ENCODE peak calls at places on chromosomes 4 and X, in ten cellular contexts. M, J, E, U, N, R, T, W, S and K are unnamed samples. For H3K4me1, the result is how much of the 10 kb centered on the place peaks cover.

GRCh38 chr4:107167051-107167450 is 130.9 kb upstream of the DKK2 start:
- DNase-seq in M (no peak), J (no peak), E (no peak), U (no peak), N (no peak), R (no peak), T (no peak), W (no peak), S (no peak), K (no peak)

GRCh38 chr4:37719021-37719420 is 32.8 kb upstream of the RELL1 start:
- DNase-seq in M (no peak), J (no peak), E (no peak), U (no peak), N (no peak), R (peak), T (no peak), W (no peak), S (no peak), K (no peak)

GRCh38 chrX:110733166-110733565 is 62.5 kb downstream of the CHRDL1 start:
- DNase-seq in M (no peak), J (no peak), E (no peak), U (no peak), N (peak), R (peak), T (no peak), W (no peak), S (no peak), K (no peak)

GRCh38 chrX:107714196-107714811 is 61.3 kb downstream of the TSC22D3 start:
- DNase-seq in M (no peak), J (peak), E (no peak), U (peak), N (no peak), R (no peak), T (no peak), W (no peak), S (no peak), K (no peak)

GRCh38 chr4:145132521-145133098 is 34.5 kb downstream of the ABCE1 start:
- DNase-seq in M (peak), J (peak), E (no peak), U (no peak), N (peak), R (peak), T (no peak), W (no peak), S (no peak), K (no peak)

GRCh38 chrX:37420179-37420578 is 71.0 kb downstream of the PRRG1 start:
- DNase-seq in M (no peak), J (no peak), E (no peak), U (no peak), N (no peak), R (no peak), T (no peak), W (no peak), S (no peak), K (no peak)

GRCh38 chr4:909821-910220 is 22.3 kb downstream of the GAK start:
- DNase-seq in M (no peak), J (no peak), E (no peak), U (no peak), N (no peak), R (no peak), T (no peak), W (no peak), S (peak), K (peak)

GRCh38 chrX:111519215-111519614 is 7.8 kb downstream of the SERTM2 start:
- DNase-seq in M (no peak), J (peak), E (no peak), U (peak), N (no peak), R (peak), T (no peak), W (no peak), S (no peak), K (no peak)

GRCh38 chrX:119028733-119029110 is 44.1 kb upstream of the CT47C1 start:
- DNase-seq in M (no peak), J (peak), E (no peak), U (no peak), N (no peak), R (no peak), T (no peak), W (no peak), S (no peak), K (no peak)

GRCh38 chr4:110270492-110271197 is 72.2 kb upstream of the ELOVL6 start:
- DNase-seq in M (no peak), J (peak), E (no peak), U (no peak), N (no peak), R (peak), T (no peak), W (no peak), S (no peak), K (no peak)

GRCh38 chr4:110663738-110664444 is 41.0 kb upstream of the PITX2 start:
- DNase-seq in M (no peak), J (peak), E (no peak), U (no peak), N (no peak), R (peak), T (no peak), W (no peak), S (no peak), K (no peak)

GRCh38 chr4:79686976-79687375 is 278.9 kb upstream of the GK2 start:
- DNase-seq in M (no peak), J (no peak), E (no peak), U (no peak), N (no peak), R (no peak), T (no peak), W (no peak), S (no peak), K (no peak)

GRCh38 chr4:128517739-128518510 is 230.3 kb upstream of the PGRMC2 start:
- DNase-seq in M (peak), J (peak), E (no peak), U (peak), N (peak), R (peak), T (peak), W (peak), S (no peak), K (peak)

GRCh38 chr4:62209757-62210156 is 1009.6 kb downstream of the ADGRL3 start:
- DNase-seq in M (no peak), J (no peak), E (no peak), U (no peak), N (no peak), R (no peak), T (no peak), W (no peak), S (no peak), K (no peak)

GRCh38 chr4:8334786-8335460 is 65.4 kb downstream of the HTRA3 start:
- DNase-seq in M (no peak), J (no peak), E (no peak), U (peak), N (peak), R (no peak), T (no peak), W (no peak), S (no peak), K (peak)

GRCh38 chrX:20361081-20361889 is 94.6 kb upstream of the RPS6KA3 start:
- DNase-seq in M (no peak), J (peak), E (no peak), U (no peak), N (peak), R (peak), T (no peak), W (peak), S (no peak), K (no peak)

GRCh38 chrX:132393090-132393884 is 95.6 kb downstream of the MBNL3 start:
- DNase-seq in M (no peak), J (no peak), E (no peak), U (no peak), N (no peak), R (no peak), T (no peak), W (no peak), S (no peak), K (no peak)

GRCh38 chrX:101415180-101416130 is 7.4 kb downstream of the HNRNPH2 start:
- DNase-seq in M (peak), J (peak), E (no peak), U (no peak), N (peak), R (peak), T (peak), W (peak), S (no peak), K (no peak)

GRCh38 chr4:57037982-57038604 is 59.4 kb downstream of the POLR2B start:
- DNase-seq in M (peak), J (peak), E (no peak), U (peak), N (peak), R (no peak), T (peak), W (peak), S (peak), K (no peak)

GRCh38 chr4:10083861-10084641 is 32.5 kb downstream of the WDR1 start:
- DNase-seq in M (no peak), J (no peak), E (no peak), U (peak), N (no peak), R (no peak), T (no peak), W (no peak), S (peak), K (peak)

GRCh38 chr4:148443550-148444295 is 1.5 kb upstream of the NR3C2 start:
- DNase-seq in M (peak), J (no peak), E (no peak), U (peak), N (peak), R (peak), T (no peak), W (no peak), S (peak), K (no peak)

GRCh38 chr4:10006604-10007435 is 14.5 kb downstream of the SLC2A9 start:
- DNase-seq in M (no peak), J (peak), E (no peak), U (peak), N (peak), R (peak), T (no peak), W (peak), S (peak), K (peak)

GRCh38 chr4:90419124-90419711 is 292.0 kb downstream of the CCSER1 start:
- DNase-seq in M (no peak), J (peak), E (no peak), U (no peak), N (no peak), R (peak), T (no peak), W (no peak), S (no peak), K (no peak)

GRCh38 chr4:85932371-85933305 is 427.2 kb downstream of the MAPK10 start:
- DNase-seq in M (peak), J (peak), E (no peak), U (no peak), N (no peak), R (peak), T (no peak), W (peak), S (no peak), K (no peak)

GRCh38 chrX:72105436-72105835 is 26.3 kb downstream of the RTL5 start:
- DNase-seq in M (no peak), J (no peak), E (no peak), U (no peak), N (no peak), R (no peak), T (no peak), W (no peak), S (no peak), K (no peak)

GRCh38 chr4:106201373-106201772 is 114.6 kb downstream of the TBCK start:
- DNase-seq in M (no peak), J (peak), E (no peak), U (no peak), N (no peak), R (peak), T (no peak), W (no peak), S (no peak), K (no peak)

GRCh38 chr4:19924761-19925160 is 326.9 kb upstream of the SLIT2 start:
- DNase-seq in M (no peak), J (peak), E (no peak), U (no peak), N (no peak), R (peak), T (no peak), W (no peak), S (no peak), K (no peak)

GRCh38 chr4:120801171-120801758 is 121.3 kb downstream of the PRDM5 start:
- DNase-seq in M (peak), J (peak), E (no peak), U (no peak), N (no peak), R (peak), T (no peak), W (no peak), S (no peak), K (no peak)

GRCh38 chr4:8112036-8112576 is 46.5 kb downstream of the ABLIM2 start:
- DNase-seq in M (no peak), J (no peak), E (no peak), U (no peak), N (no peak), R (no peak), T (no peak), W (no peak), S (no peak), K (no peak)

GRCh38 chr4:47287735-47288134 is 175.8 kb downstream of the COMMD8 start:
- DNase-seq in M (no peak), J (peak), E (no peak), U (no peak), N (no peak), R (peak), T (no peak), W (no peak), S (no peak), K (no peak)

GRCh38 chrX:109856974-109857373 is 123.9 kb upstream of the ACSL4 start:
- DNase-seq in M (no peak), J (peak), E (no peak), U (no peak), N (peak), R (peak), T (peak), W (no peak), S (no peak), K (no peak)

GRCh38 chrX:124030520-124030919 is 69.0 kb downstream of the STAG2 start:
- DNase-seq in M (no peak), J (no peak), E (no peak), U (no peak), N (no peak), R (no peak), T (no peak), W (no peak), S (no peak), K (no peak)

GRCh38 chr4:139301821-139302611 is at the start of gene NDUFC1:
- DNase-seq in M (peak), J (peak), E (no peak), U (peak), N (peak), R (peak), T (peak), W (peak), S (peak), K (peak)

GRCh38 chr4:139301143-139301820 is at the start of gene NAA15:
- DNase-seq in M (peak), J (peak), E (peak), U (peak), N (peak), R (peak), T (peak), W (peak), S (peak), K (peak)

GRCh38 chr4:139299536-139299935 is 1.8 kb upstream of the NAA15 start:
- DNase-seq in M (no peak), J (no peak), E (no peak), U (no peak), N (no peak), R (peak), T (no peak), W (no peak), S (no peak), K (no peak)

GRCh38 chr4:139300431-139301142 is 718 bp upstream of the NAA15 start:
- DNase-seq in M (no peak), J (peak), E (no peak), U (peak), N (peak), R (peak), T (no peak), W (no peak), S (no peak), K (no peak)

DNA sequence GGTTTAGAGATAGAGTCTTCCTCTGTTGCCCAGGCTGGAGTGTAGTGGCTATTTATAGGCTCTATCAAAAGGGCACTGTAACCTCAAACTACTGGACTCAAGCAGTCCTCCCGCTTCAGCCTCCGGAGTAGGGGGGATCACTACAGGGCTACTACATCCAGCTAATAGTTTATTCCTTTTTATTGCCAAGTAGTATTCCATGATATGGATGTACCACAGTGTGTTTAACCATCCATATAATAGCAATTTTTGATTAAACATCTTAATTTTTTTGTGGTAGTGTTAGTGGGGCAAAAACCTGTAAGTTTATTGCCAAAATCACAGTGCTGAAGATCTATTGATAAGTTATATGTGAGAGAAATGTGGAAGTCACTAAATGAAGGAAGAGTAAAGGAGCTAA is 2.6 kb upstream of the NDUFC1 start:
- DNase-seq in M (no peak), J (no peak), E (no peak), U (no peak), N (no peak), R (no peak), T (no peak), W (no peak), S (no peak), K (no peak)
- H3K4me3 ChIP-seq in M (no peak), J (no peak), E (no peak), U (no peak), N (no peak), R (no peak), T (no peak), W (no peak), S (no peak), K (no peak)

GRCh38 chr4:3438847-3439180 is 3.0 kb upstream of the HGFAC start:
- DNase-seq in M (no peak), J (no peak), E (no peak), U (no peak), N (no peak), R (no peak), T (no peak), W (no peak), S (peak), K (no peak)
- H3K4me1 ChIP-seq in M (under half), J (under half), E (under half), U (under half), N (under half), R (under half), T (under half), W (under half), S (under half), K (under half)

DNA sequence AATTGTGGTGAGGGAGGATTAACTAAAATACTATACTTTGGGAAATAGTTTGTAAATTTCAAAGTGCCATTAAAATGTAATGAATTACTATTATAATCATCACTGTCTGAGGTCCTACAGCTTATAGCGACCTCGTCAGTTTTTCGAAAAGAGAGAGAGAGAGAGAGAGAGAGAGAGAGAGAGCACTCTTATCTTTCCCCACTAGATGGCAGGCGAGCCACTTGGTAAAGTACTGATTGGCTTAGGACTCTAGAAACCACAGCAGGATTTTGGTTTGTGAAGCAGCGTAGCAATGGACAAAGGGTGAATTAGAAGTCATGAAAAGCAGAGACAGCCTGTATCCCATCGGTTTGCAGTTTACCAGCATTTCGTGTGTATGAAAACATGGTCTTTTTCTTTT is 52.5 kb downstream of the LINC00632 start:
- DNase-seq in M (peak), J (peak), E (no peak), U (peak), N (peak), R (peak), T (peak), W (peak), S (no peak), K (no peak)
- TF ChIP-seq CTCF in M (peak), J (peak), E (peak), U (peak), N (peak), R (peak), T (peak), W (peak), S (no peak), K (peak)

DNA sequence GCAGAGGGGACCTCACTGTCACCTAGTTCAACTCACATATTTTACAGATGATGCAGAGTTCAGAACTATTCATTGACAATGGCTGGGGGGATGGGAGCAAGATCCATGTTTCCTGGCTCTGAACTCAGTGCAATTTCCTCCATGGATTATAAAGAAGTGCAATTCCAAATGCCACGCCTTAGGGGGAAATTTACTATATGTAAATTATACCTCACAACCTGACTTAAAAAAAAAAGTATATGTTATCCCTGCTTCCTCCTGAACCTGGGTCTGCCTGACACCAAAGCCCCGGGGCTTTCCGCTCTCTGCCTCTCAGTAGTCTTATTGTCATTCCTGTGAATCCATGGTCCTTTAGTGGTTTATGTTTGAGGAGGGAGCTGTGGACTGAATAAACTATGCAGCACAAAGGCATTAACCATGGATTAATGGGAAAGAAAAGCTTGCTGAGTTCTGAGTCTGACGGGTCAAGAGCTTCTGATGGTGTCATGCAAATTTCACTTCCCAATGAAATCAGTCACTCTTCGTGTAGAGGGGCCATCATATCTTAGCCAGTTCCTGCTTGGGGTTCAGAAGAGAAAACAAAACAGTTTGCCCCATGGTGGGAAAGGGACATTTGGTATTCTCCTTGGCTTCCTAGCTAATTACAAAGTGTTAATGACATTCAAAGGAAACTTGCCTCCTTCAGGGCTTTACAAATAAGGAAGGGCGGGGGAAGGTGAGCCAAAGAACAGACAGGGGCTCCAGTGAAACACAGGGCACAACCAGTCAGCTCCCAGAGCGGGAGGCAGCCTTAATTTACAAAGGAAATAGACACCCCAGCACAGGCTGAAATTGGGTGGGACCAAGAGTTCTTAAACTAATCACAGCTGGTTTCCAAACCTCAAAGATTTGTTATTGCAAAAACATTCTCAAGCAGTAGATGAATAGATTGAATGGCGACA is 14.3 kb downstream of the FAM9C start:
- DNase-seq in M (peak), J (no peak), E (no peak), U (peak), N (no peak), R (peak), T (no peak), W (no peak), S (no peak), K (no peak)
- H3K4me3 ChIP-seq in M (no peak), J (no peak), E (no peak), U (no peak), N (no peak), R (no peak), T (no peak), W (no peak), S (no peak), K (no peak)

DNA sequence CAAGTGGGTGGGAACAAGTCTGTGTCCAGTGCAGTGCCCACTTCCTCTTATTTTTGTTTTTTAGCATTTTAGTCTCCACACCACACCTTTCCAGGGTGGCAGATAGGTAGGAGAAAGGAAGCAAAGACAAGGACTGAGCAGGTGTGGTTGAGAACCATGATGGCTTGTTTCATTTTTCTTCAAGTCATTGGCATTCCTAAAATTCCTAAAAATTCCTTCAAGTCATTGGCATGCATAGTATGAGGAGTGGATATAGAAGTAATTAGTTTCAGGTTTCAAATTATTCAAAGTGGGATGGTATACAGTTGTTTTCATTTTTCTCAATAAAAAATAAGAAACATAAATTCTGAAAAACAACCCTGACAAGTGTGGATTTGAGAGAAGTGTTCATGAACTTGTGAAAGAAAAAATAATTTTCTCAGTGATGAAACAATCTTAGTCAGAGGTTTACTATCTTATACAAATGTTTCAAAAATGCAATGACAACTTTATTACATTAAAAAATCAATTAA is 22.3 kb upstream of the HERC3 start:
- DNase-seq in M (no peak), J (no peak), E (no peak), U (no peak), N (no peak), R (peak), T (no peak), W (no peak), S (no peak), K (no peak)
- H3K4me1 ChIP-seq in M (under half), J (under half), E (under half), U (under half), N (under half), R (under half), T (under half), W (under half), S (under half), K (under half)

GRCh38 chrX:56788717-56789122 is 59.7 kb downstream of the NBDY start:
- DNase-seq in M (no peak), J (peak), E (no peak), U (peak), N (peak), R (no peak), T (no peak), W (no peak), S (no peak), K (no peak)
- TF ChIP-seq CTCF in M (no peak), J (peak), E (peak), U (peak), N (peak), R (peak), T (no peak), W (peak), S (no peak), K (no peak)